ENCODE peak calls at places on chromosomes 7 and 10, in four cellular contexts. One of them, this sample, is unnamed.

GRCh38 chr10:34351161-34351560 is 463.9 kb downstream of the PARD3 start:
- DNase-seq in brain microvascular endothelial cell: no peak
- DNase-seq in astrocyte: no peak
- DNase-seq in PC-3: no peak
- DNase-seq in this sample: peak

GRCh38 chr7:66871076-66871475 is 49.9 kb upstream of the TMEM248 start:
- DNase-seq in brain microvascular endothelial cell: no peak
- DNase-seq in astrocyte: no peak
- DNase-seq in PC-3: no peak
- DNase-seq in this sample: peak

GRCh38 chr7:134122980-134123379 is 4.2 kb upstream of the LRGUK start:
- DNase-seq in brain microvascular endothelial cell: no peak
- DNase-seq in astrocyte: no peak
- DNase-seq in PC-3: no peak
- DNase-seq in this sample: no peak

GRCh38 chr7:100080895-100081534 is 508 bp downstream of the ZNF3 start:
- DNase-seq in brain microvascular endothelial cell: no peak
- DNase-seq in astrocyte: no peak
- DNase-seq in PC-3: peak
- DNase-seq in this sample: no peak

GRCh38 chr7:101874028-101874427 is 56.6 kb downstream of the CUX1 start:
- DNase-seq in brain microvascular endothelial cell: peak
- DNase-seq in astrocyte: no peak
- DNase-seq in PC-3: no peak
- DNase-seq in this sample: peak

GRCh38 chr10:69734797-69735468 is 66.8 kb upstream of the COL13A1 start:
- DNase-seq in brain microvascular endothelial cell: no peak
- DNase-seq in astrocyte: peak
- DNase-seq in PC-3: no peak
- DNase-seq in this sample: no peak

GRCh38 chr10:128147669-128148068 is 21.4 kb upstream of the MKI67 start:
- DNase-seq in brain microvascular endothelial cell: peak
- DNase-seq in astrocyte: peak
- DNase-seq in PC-3: peak
- DNase-seq in this sample: peak

GRCh38 chr10:95243318-95243617 is 47.5 kb downstream of the PDLIM1 start:
- DNase-seq in brain microvascular endothelial cell: no peak
- DNase-seq in astrocyte: no peak
- DNase-seq in PC-3: no peak
- DNase-seq in this sample: no peak

GRCh38 chr10:69097729-69098128 is 9.8 kb downstream of the SRGN start:
- DNase-seq in brain microvascular endothelial cell: no peak
- DNase-seq in astrocyte: no peak
- DNase-seq in PC-3: no peak
- DNase-seq in this sample: peak

GRCh38 chr10:114504769-114505579 is 100.7 kb upstream of the AFAP1L2 start:
- DNase-seq in brain microvascular endothelial cell: peak
- DNase-seq in astrocyte: peak
- DNase-seq in PC-3: peak
- DNase-seq in this sample: peak

GRCh38 chr7:24417526-24418120 is 133.6 kb downstream of the NPY start:
- DNase-seq in brain microvascular endothelial cell: no peak
- DNase-seq in astrocyte: no peak
- DNase-seq in PC-3: no peak
- DNase-seq in this sample: no peak

GRCh38 chr7:140060243-140060630 is 2.5 kb downstream of the PARP12 start:
- DNase-seq in brain microvascular endothelial cell: no peak
- DNase-seq in astrocyte: no peak
- DNase-seq in PC-3: peak
- DNase-seq in this sample: no peak

DNA sequence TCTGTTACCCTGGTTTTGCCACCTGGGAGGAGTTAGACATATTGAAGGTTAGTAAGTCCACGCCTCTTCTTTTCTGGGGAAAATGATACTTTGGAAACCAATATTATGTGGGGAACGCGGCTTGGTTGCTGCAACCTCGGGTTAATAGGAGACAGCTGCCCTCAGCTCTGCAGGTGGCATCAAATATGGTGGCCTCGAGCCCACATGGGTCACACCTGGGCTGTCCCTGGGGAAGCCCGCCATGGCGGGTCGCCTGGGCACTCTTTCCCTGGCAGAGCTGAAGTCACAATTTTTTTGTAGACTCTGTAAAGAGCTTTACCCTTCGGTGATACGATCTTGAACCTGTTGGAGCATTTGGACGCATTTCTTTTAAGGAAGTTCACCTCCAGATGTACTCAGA is 2.5 kb downstream of the PFKP start:
- DNase-seq in brain microvascular endothelial cell: no peak
- DNase-seq in astrocyte: no peak
- DNase-seq in PC-3: no peak
- DNase-seq in this sample: no peak
- H3K4me3 ChIP-seq in brain microvascular endothelial cell: peak
- H3K4me3 ChIP-seq in astrocyte: peak
- H3K4me3 ChIP-seq in PC-3: peak
- H3K4me3 ChIP-seq in this sample: no peak

GRCh38 chr7:80453699-80454340 is 58.0 kb downstream of the GNAT3 start:
- DNase-seq in brain microvascular endothelial cell: no peak
- DNase-seq in astrocyte: no peak
- DNase-seq in PC-3: peak
- DNase-seq in this sample: peak
- TF ChIP-seq CTCF in brain microvascular endothelial cell: peak
- TF ChIP-seq CTCF in astrocyte: peak
- TF ChIP-seq CTCF in PC-3: peak
- TF ChIP-seq CTCF in this sample: peak

GRCh38 chr10:117597216-117597615 is 54.7 kb downstream of the EMX2 start:
- DNase-seq in brain microvascular endothelial cell: no peak
- DNase-seq in astrocyte: no peak
- DNase-seq in PC-3: peak
- DNase-seq in this sample: no peak
- H3K4me3 ChIP-seq in brain microvascular endothelial cell: no peak
- H3K4me3 ChIP-seq in astrocyte: no peak
- H3K4me3 ChIP-seq in PC-3: no peak
- H3K4me3 ChIP-seq in this sample: no peak

GRCh38 chr10:97116534-97117162 is 69.1 kb downstream of the SLIT1 start:
- DNase-seq in brain microvascular endothelial cell: no peak
- DNase-seq in astrocyte: no peak
- DNase-seq in PC-3: no peak
- DNase-seq in this sample: no peak

GRCh38 chr10:97115846-97116245 is 69.9 kb downstream of the SLIT1 start:
- DNase-seq in brain microvascular endothelial cell: no peak
- DNase-seq in astrocyte: no peak
- DNase-seq in PC-3: no peak
- DNase-seq in this sample: no peak

GRCh38 chr10:97120370-97120769 is 65.4 kb downstream of the SLIT1 start:
- DNase-seq in brain microvascular endothelial cell: no peak
- DNase-seq in astrocyte: no peak
- DNase-seq in PC-3: no peak
- DNase-seq in this sample: no peak

GRCh38 chr10:97119058-97119832 is 66.5 kb downstream of the SLIT1 start:
- DNase-seq in brain microvascular endothelial cell: no peak
- DNase-seq in astrocyte: no peak
- DNase-seq in PC-3: no peak
- DNase-seq in this sample: no peak

DNA sequence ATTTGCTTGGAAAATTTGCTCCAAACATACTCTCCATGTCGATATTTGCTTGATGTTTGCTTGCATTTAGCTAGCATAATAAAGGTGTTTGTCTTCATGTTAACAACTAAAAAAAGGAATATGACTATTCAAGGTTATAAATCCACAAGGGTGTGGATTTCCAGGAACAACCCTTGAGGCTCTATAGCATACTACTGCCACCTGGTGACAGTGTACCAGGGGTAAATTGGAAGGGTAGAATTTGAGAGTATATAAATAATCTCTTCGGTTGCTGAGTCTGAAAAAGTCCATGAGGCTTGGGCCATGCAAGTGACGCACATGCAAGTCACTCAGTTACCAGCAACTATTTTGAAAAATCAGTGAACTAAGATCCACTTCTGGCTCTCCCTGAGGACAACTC is 68.4 kb downstream of the SLIT1 start:
- DNase-seq in brain microvascular endothelial cell: no peak
- DNase-seq in astrocyte: no peak
- DNase-seq in PC-3: peak
- DNase-seq in this sample: peak
- TF ChIP-seq CTCF in brain microvascular endothelial cell: peak
- TF ChIP-seq CTCF in astrocyte: peak
- TF ChIP-seq CTCF in PC-3: peak
- TF ChIP-seq CTCF in this sample: peak

DNA sequence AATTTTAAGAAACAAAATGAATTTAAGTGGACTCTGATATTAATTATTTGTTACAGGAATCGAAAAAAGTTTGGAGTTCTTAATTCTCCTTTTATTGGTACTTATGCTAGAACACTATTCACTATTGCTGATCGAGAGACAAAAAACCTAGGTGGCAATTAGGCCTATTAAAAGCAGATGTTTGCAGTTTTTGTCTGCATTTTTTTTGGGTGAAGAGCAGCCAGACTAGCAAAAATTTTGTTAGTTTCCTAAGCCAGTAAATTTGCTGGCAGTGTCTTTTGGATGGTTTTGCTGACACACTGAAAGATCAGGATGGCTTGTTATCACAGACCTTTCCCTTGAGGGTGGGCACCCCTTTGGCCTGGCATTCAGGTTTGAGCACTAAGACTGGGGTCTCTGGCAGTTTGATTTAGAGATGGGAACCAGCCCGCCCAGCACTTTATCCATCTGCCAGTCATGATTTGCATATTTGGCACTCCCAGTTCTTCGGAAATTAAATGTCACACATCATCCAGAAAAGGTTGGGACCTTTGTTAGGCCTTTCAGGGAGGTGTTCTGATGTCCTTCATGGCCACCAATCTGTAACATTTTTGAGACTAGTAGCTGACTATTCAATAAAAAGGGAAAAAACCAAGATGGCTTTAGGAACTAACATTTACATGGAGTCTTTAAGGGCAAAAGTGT is 57.3 kb downstream of the INPP5F start:
- DNase-seq in brain microvascular endothelial cell: no peak
- DNase-seq in astrocyte: no peak
- DNase-seq in PC-3: no peak
- DNase-seq in this sample: no peak
- H3K4me3 ChIP-seq in brain microvascular endothelial cell: no peak
- H3K4me3 ChIP-seq in astrocyte: no peak
- H3K4me3 ChIP-seq in PC-3: no peak
- H3K4me3 ChIP-seq in this sample: no peak

GRCh38 chr7:144027070-144027469 is 21.7 kb upstream of the OR2A5 start:
- DNase-seq in brain microvascular endothelial cell: no peak
- DNase-seq in astrocyte: no peak
- DNase-seq in PC-3: peak
- DNase-seq in this sample: peak
- TF ChIP-seq CTCF in brain microvascular endothelial cell: peak
- TF ChIP-seq CTCF in astrocyte: peak
- TF ChIP-seq CTCF in PC-3: peak
- TF ChIP-seq CTCF in this sample: peak

DNA sequence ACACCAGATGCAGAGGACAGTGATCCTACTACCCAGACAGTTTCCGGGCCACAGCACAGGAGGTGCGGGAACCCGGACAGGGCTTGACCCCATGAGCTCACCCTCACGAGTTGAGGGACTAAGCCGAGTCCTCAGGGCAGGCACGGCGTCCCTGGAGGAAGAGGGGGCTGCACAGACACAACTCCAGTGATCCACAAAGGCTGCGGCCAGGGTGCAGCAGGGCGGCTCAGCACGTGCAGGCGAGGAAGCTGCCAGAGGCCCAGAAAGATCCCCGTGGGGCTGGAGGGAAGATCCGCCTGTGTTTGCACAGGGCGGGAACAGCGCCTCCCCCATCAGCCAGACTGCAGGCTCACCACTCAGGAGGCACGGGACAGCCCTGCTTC is 45.9 kb upstream of the TMEM72 start:
- DNase-seq in brain microvascular endothelial cell: no peak
- DNase-seq in astrocyte: no peak
- DNase-seq in PC-3: no peak
- DNase-seq in this sample: no peak
- H3K4me3 ChIP-seq in brain microvascular endothelial cell: no peak
- H3K4me3 ChIP-seq in astrocyte: peak
- H3K4me3 ChIP-seq in PC-3: no peak
- H3K4me3 ChIP-seq in this sample: peak

DNA sequence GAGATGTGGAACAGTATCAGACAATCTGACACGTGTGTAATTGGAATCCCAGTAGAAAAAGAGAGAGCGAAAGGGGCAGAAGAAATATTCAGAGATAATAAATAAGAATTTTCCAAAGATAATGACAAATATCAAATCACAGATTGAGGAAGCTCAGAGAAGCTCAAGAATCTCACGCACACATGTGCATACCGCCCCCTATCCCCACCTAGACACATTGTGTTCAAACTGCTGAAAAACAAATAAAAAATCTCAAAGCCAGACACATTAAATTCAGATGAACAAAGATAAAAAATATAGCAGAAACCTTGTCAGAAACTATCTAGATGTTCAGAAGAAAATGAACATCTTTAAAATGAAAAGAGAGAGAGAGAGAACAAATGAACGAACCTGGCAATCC is 17.2 kb downstream of the SFR1 start:
- DNase-seq in brain microvascular endothelial cell: no peak
- DNase-seq in astrocyte: no peak
- DNase-seq in PC-3: peak
- DNase-seq in this sample: peak
- TF ChIP-seq CTCF in brain microvascular endothelial cell: peak
- TF ChIP-seq CTCF in astrocyte: peak
- TF ChIP-seq CTCF in PC-3: peak
- TF ChIP-seq CTCF in this sample: peak